ENCODE peak calls at places on chromosome 1, in four cellular contexts. Q is MM.1S, J is PC-3, I is heart left ventricle. R is an unnamed sample.

GRCh38 chr1:159991513-159991912 is 37.5 kb upstream of the SLAMF9 start:
- DNase-seq in Q (no peak), J (peak; percentile 76), I (no peak), R (no peak)

GRCh38 chr1:193681422-193681821 is 495.0 kb upstream of the B3GALT2 start:
- DNase-seq in I (no peak), Q (no peak), J (no peak), R (no peak)

GRCh38 chr1:1360511-1361169 is 2.3 kb upstream of the MXRA8 start:
- DNase-seq in Q (no peak), I (peak; percentile 72), J (peak; percentile 97), R (peak; percentile 79)

GRCh38 chr1:114339379-114339778 is 171.6 kb downstream of the TRIM33 start:
- DNase-seq in J (no peak), I (no peak), Q (no peak), R (no peak)

GRCh38 chr1:207407655-207408256 is 46.4 kb upstream of the CR2 start:
- DNase-seq in J (peak; percentile 27), Q (no peak), I (no peak), R (peak; percentile 66)

GRCh38 chr1:230186003-230186863 is 119.2 kb downstream of the GALNT2 start:
- DNase-seq in J (peak; percentile 100), I (no peak), Q (no peak), R (no peak)

GRCh38 chr1:228944991-228945390 is 209.7 kb downstream of the RHOU start:
- DNase-seq in I (no peak), Q (no peak), J (no peak), R (no peak)

GRCh38 chr1:221839794-221840395 is 98.0 kb upstream of the DUSP10 start:
- DNase-seq in J (peak; percentile 97), I (peak; percentile 18), Q (peak; percentile 84), R (peak; percentile 59)

GRCh38 chr1:19559641-19560040 is 74.3 kb upstream of the CAPZB start:
- DNase-seq in Q (no peak), I (no peak), J (peak; percentile 51), R (peak; percentile 65)

GRCh38 chr1:16115468-16116363 is 40.2 kb downstream of the EPHA2 start:
- DNase-seq in J (no peak), Q (no peak), I (no peak), R (no peak)

GRCh38 chr1:160167580-160167979 is 16.2 kb downstream of the ATP1A4 start:
- DNase-seq in Q (no peak), I (no peak), J (peak; percentile 45), R (no peak)

GRCh38 chr1:65009176-65009575 is 42.8 kb upstream of the JAK1 start:
- DNase-seq in I (no peak), Q (peak; percentile 51), J (no peak), R (no peak)

GRCh38 chr1:214022810-214023425 is 35.1 kb downstream of the PROX1 start:
- DNase-seq in I (no peak), J (no peak), Q (no peak), R (no peak)

GRCh38 chr1:110674337-110675059 is at the start of gene KCNA3:
- DNase-seq in I (peak; percentile 42), J (no peak), Q (peak; percentile 66), R (no peak)
- TF ChIP-seq CTCF in I (no peak), J (no peak), Q (peak; percentile 11), R (no peak)

GRCh38 chr1:31642366-31642765 is 2.3 kb downstream of the PEF1 start:
- DNase-seq in J (no peak), Q (no peak), I (no peak), R (no peak)

GRCh38 chr1:31639543-31639942 is 5.1 kb downstream of the PEF1 start:
- DNase-seq in Q (no peak), J (no peak), I (no peak), R (peak; percentile 44)

GRCh38 chr1:31640179-31640578 is 4.5 kb downstream of the PEF1 start:
- DNase-seq in Q (no peak), J (no peak), I (no peak), R (no peak)

GRCh38 chr1:31640964-31641363 is 3.7 kb downstream of the PEF1 start:
- DNase-seq in Q (no peak), J (no peak), I (no peak), R (no peak)

DNA sequence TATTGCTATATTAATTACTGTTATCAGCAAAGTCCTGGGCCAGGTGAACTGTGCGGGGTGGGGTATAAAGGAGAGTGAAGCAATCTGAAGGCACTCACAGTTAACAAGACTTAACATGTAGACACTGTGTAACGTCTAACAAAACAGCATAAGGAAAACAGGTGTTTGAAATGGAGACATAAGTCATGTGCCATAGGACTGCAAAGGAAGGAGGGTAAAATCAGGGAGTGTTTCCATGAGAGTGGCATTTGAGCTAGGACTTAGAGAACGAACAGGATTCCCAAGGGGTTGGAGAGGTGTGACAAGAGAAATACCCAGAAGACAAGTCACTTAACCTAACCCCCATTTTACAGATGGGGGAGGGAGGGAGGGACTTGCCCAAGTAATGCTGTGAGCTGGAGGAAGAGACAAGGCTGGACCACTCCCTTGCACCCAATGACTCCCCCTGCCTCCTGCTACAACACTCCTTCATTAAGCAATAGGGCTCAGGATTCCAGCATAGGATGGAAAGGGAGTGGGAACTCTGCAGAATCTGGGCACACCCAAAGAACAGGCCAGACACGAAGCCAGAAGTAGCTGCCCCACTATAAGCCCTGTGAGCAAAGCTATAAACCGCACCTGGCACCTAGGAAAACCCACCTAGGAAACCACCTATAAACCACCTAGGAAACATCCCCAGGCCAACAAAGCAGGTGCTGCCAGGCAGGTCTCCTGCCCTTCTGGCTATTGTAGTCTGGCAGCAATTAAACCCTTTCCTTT is 6.6 kb downstream of the PEF1 start:
- DNase-seq in Q (no peak), J (no peak), I (no peak), R (no peak)
- H3K4me3 ChIP-seq in Q (no peak overlapping the region), J (no peak overlapping the region), I (no peak overlapping the region), R (no peak overlapping the region)

GRCh38 chr1:66262233-66262632 is 271.7 kb upstream of the SGIP1 start:
- DNase-seq in I (no peak), Q (no peak), J (peak; percentile 97), R (peak; percentile 96)
- TF ChIP-seq CTCF in I (no peak), Q (no peak), J (no peak), R (no peak)

GRCh38 chr1:156579472-156579871 is at the start of gene TTC24:
- DNase-seq in Q (no peak), J (no peak), I (no peak), R (no peak)

GRCh38 chr1:156583821-156584622 is 4.5 kb downstream of the TTC24 start:
- DNase-seq in I (peak; percentile 65), Q (peak; percentile 89), J (peak; percentile 95), R (peak; percentile 54)

GRCh38 chr1:156584813-156585212 is 5.3 kb downstream of the TTC24 start:
- DNase-seq in J (peak; percentile 38), Q (no peak), I (no peak), R (no peak)

GRCh38 chr1:156581661-156582387 is 2.3 kb downstream of the TTC24 start:
- DNase-seq in Q (no peak), J (no peak), I (no peak), R (no peak)

DNA sequence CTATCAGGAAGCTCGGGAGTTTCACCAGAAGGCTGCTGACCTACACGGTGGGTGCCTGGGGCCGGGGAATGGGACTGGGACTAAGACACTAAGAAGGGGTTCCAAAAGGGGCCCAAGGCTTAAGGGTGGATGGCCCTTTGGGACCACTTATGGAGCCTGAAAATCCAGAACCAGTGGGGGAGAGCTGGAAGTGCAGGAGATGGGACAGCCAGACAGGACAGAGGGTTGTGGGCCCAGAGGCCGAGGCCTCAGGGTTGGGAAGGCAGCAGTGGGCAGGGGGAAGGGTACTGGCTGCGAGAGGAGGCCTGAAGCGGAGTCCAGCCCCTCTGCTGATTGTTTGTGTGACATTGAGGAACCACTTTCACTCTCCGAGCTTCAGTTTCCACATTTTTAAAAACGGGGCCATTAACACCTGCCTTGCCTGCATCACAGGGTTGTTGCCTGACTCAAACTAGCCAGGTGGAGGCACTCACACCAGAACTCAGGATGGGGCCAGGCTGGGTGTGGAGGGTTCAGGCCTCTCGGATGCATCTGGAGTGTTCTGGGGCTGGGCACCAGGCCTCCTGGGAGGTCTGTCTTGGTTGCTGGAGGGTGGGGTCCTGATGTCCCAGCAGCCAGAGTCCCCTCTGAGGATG is 3.0 kb downstream of the TTC24 start:
- DNase-seq in Q (no peak), I (no peak), J (no peak), R (no peak)
- H3K4me3 ChIP-seq in Q (no peak overlapping the region), I (no peak overlapping the region), J (no peak overlapping the region), R (no peak overlapping the region)

GRCh38 chr1:97816927-97817326 is 103.9 kb downstream of the DPYD start:
- DNase-seq in J (no peak), Q (no peak), I (no peak), R (no peak)
- TF ChIP-seq CTCF in J (no peak), Q (no peak), I (no peak), R (no peak)